ENCODE peak calls at places on chromosomes 12 and 14, in four cellular contexts. M is astrocyte of the spinal cord, F is lower leg skin, B is AG09309. W is an unnamed sample.

GRCh38 chr12:62919827-62920226 is 15.1 kb downstream of the PPM1H start:
- DNase-seq in F (no peak), B (peak), M (peak), W (no peak)

GRCh38 chr12:79063258-79063657 is 198.7 kb downstream of the SYT1 start:
- DNase-seq in F (no peak), B (no peak), M (peak), W (no peak)

GRCh38 chr12:91460457-91460856 is 277.8 kb upstream of the DCN start:
- DNase-seq in B (no peak), M (no peak), F (no peak), W (no peak)

GRCh38 chr12:2273288-2273687 is 220.5 kb downstream of the CACNA1C start:
- DNase-seq in B (no peak), F (no peak), M (peak), W (no peak)

GRCh38 chr14:59772252-59772651 is 98.3 kb downstream of the RTN1 start:
- DNase-seq in F (no peak), B (no peak), M (no peak), W (no peak)

GRCh38 chr12:87270894-87271293 is 758.3 kb downstream of the C12orf50 start:
- DNase-seq in F (no peak), M (peak), B (no peak), W (no peak)

GRCh38 chr12:38875571-38876228 is 29.7 kb downstream of the CPNE8 start:
- DNase-seq in M (no peak), B (no peak), F (no peak), W (no peak)

GRCh38 chr12:131980263-131980662 is 30.5 kb downstream of the EP400 start:
- DNase-seq in B (no peak), F (no peak), M (no peak), W (no peak)

GRCh38 chr12:40752011-40752410 is 59.8 kb downstream of the CNTN1 start:
- DNase-seq in F (no peak), B (no peak), M (no peak), W (no peak)

GRCh38 chr12:130435826-130436225 is 98.1 kb downstream of the PIWIL1 start:
- DNase-seq in F (no peak), M (no peak), B (no peak), W (no peak)

GRCh38 chr14:44109041-44109440 is 398.0 kb downstream of the FSCB start:
- DNase-seq in F (no peak), M (no peak), B (no peak), W (no peak)

GRCh38 chr12:120118710-120119097 is 2.2 kb upstream of the RAB35 start:
- DNase-seq in F (no peak), B (peak), M (no peak), W (no peak)

GRCh38 chr12:95694148-95694547 is 96.4 kb downstream of the NTN4 start:
- DNase-seq in B (no peak), F (no peak), M (no peak), W (no peak)

GRCh38 chr12:5227722-5228274 is 184.1 kb downstream of the KCNA5 start:
- DNase-seq in M (no peak), F (no peak), B (no peak), W (no peak)

GRCh38 chr12:100959481-100959880 is 164.9 kb downstream of the ANO4 start:
- DNase-seq in F (no peak), M (peak), B (peak), W (no peak)

GRCh38 chr14:25868521-25869314 is 729.1 kb downstream of the NOVA1 start:
- DNase-seq in F (no peak), B (no peak), M (no peak), W (no peak)

GRCh38 chr14:25756880-25757279 is 706.9 kb upstream of the STXBP6 start:
- DNase-seq in M (no peak), B (no peak), F (no peak), W (no peak)

GRCh38 chr12:62763319-62763718 is 171.6 kb downstream of the PPM1H start:
- DNase-seq in M (no peak), F (no peak), B (no peak), W (no peak)

GRCh38 chr14:64423987-64424386 is 35.8 kb downstream of the MTHFD1 start:
- DNase-seq in F (no peak), B (no peak), M (peak), W (no peak)

GRCh38 chr14:64767215-64767964 is 63.2 kb downstream of the PLEKHG3 start:
- DNase-seq in B (no peak), M (no peak), F (no peak), W (no peak)

GRCh38 chr12:92138144-92138543 is 7.5 kb downstream of the BTG1 start:
- DNase-seq in B (no peak), M (no peak), F (no peak), W (no peak)

GRCh38 chr14:69260979-69261605 is 1.1 kb downstream of the GALNT16 start:
- DNase-seq in M (no peak), B (no peak), F (no peak), W (no peak)

GRCh38 chr14:39456702-39457250 is 24.5 kb upstream of the FBXO33 start:
- DNase-seq in F (no peak), B (no peak), M (no peak), W (no peak)

GRCh38 chr14:48814562-48814961 is 771.6 kb downstream of the RPS29 start:
- DNase-seq in B (no peak), F (no peak), M (no peak), W (no peak)

GRCh38 chr12:46555379-46555778 is 182.8 kb upstream of the SLC38A2 start:
- DNase-seq in B (peak), M (peak), F (no peak), W (no peak)

GRCh38 chr14:90454041-90455000 is 57.5 kb downstream of the CALM1 start:
- DNase-seq in F (peak), M (peak), B (no peak), W (peak)

GRCh38 chr12:115070313-115070712 is 386.3 kb upstream of the TBX3 start:
- DNase-seq in M (no peak), B (no peak), F (no peak), W (no peak)

GRCh38 chr12:117818400-117818799 is 150.4 kb downstream of the KSR2 start:
- DNase-seq in M (no peak), B (no peak), F (no peak), W (no peak)

GRCh38 chr12:63862187-63863107 is 17.9 kb downstream of the SRGAP1 start:
- DNase-seq in M (peak), F (no peak), B (no peak), W (no peak)

GRCh38 chr14:60326274-60326673 is 77.3 kb downstream of the PPM1A start:
- DNase-seq in M (no peak), F (no peak), B (no peak), W (no peak)

GRCh38 chr12:122062832-122063690 is 15.5 kb upstream of the MLXIP start:
- DNase-seq in F (peak), B (no peak), M (peak), W (no peak)

GRCh38 chr14:67514650-67515385 is 18.3 kb upstream of the PLEKHH1 start:
- DNase-seq in F (no peak), M (peak), B (no peak), W (no peak)

GRCh38 chr14:104724407-104724980 is 465 bp downstream of the ADSS1 start:
- DNase-seq in M (no peak), F (no peak), B (no peak), W (peak)

GRCh38 chr14:104726600-104727451 is 2.8 kb downstream of the ADSS1 start:
- DNase-seq in F (no peak), B (no peak), M (no peak), W (no peak)

GRCh38 chr14:104723651-104724406 is at the start of gene ADSS1:
- DNase-seq in F (no peak), M (no peak), B (no peak), W (no peak)

GRCh38 chr14:104725772-104726548 is 1.9 kb downstream of the ADSS1 start:
- DNase-seq in F (no peak), B (no peak), M (no peak), W (no peak)

GRCh38 chr14:104724981-104725771 is 1.1 kb downstream of the ADSS1 start:
- DNase-seq in B (no peak), M (peak), F (no peak), W (no peak)
- H3K4me3 ChIP-seq in B (peak), M (peak), F (no peak), W (peak)

GRCh38 chr12:65277994-65278575 is 398 bp upstream of the MSRB3 start:
- DNase-seq in M (peak), B (no peak), F (no peak), W (no peak)

GRCh38 chr12:65278576-65279386 is at the start of gene MSRB3:
- DNase-seq in M (peak), F (peak), B (peak), W (peak)

GRCh38 chr12:65279387-65280112 is 1.1 kb downstream of the MSRB3 start:
- DNase-seq in B (no peak), M (peak), F (no peak), W (no peak)

GRCh38 chr12:65280306-65280705 is 1.8 kb downstream of the MSRB3 start:
- DNase-seq in M (peak), F (no peak), B (no peak), W (no peak)

DNA sequence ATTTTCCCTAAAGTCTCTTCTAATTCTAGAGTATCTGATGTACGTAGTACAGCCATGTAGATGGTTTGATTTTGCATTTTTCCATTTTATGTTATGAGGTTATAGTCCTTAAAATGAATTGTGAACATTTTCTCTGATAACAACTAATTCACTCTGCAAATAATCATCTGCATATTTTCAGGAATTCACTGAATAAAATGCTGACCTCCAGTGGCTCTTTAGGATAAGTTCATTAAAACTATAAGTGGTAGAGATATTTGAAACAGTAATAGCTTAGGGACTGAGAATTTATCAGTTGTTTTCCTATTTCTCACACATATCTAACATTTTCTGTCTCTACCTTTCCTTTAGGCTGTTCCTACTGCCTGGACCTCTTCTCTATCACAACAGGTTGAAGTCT is 4.4 kb downstream of the MSRB3 start:
- DNase-seq in F (no peak), M (no peak), B (no peak), W (no peak)
- H3K4me3 ChIP-seq in F (no peak), M (no peak), B (no peak), W (no peak)

GRCh38 chr12:112577473-112578334 is 159.0 kb downstream of the PTPN11 start:
- DNase-seq in F (no peak), M (no peak), B (no peak), W (no peak)
- H3K4me3 ChIP-seq in F (no peak), M (no peak), B (no peak), W (no peak)

GRCh38 chr12:53120685-53121525 is 17.6 kb downstream of the SOAT2 start:
- DNase-seq in M (no peak), F (no peak), B (no peak), W (no peak)

GRCh38 chr12:53127169-53127568 is 23.9 kb downstream of the SOAT2 start:
- DNase-seq in M (no peak), B (no peak), F (no peak), W (no peak)

GRCh38 chr12:53123578-53124351 is 20.5 kb downstream of the SOAT2 start:
- DNase-seq in M (peak), F (no peak), B (no peak), W (no peak)

GRCh38 chr12:53124352-53124723 is 21.1 kb downstream of the SOAT2 start:
- DNase-seq in F (no peak), B (no peak), M (no peak), W (no peak)

GRCh38 chr12:53122961-53123468 is 19.7 kb downstream of the SOAT2 start:
- DNase-seq in F (no peak), B (no peak), M (no peak), W (no peak)
- H3K4me3 ChIP-seq in F (no peak), B (no peak), M (no peak), W (no peak)

W was measured in right atrium auricular region.